ENCODE peak calls at places on chromosomes 11 and 22, in five cellular contexts. One of them, this sample, is unnamed.

GRCh38 chr11:93715797-93716396 is 25.4 kb downstream of the TAF1D start:
- DNase-seq in IMR-90: no peak
- DNase-seq in SK-N-MC: no peak
- DNase-seq in body of pancreas: no peak
- DNase-seq in GM23248: no peak
- DNase-seq in this sample: no peak

GRCh38 chr11:118008271-118008903 is 22.2 kb downstream of the IL10RA start:
- DNase-seq in IMR-90: no peak
- DNase-seq in SK-N-MC: no peak
- DNase-seq in body of pancreas: no peak
- DNase-seq in GM23248: no peak
- DNase-seq in this sample: no peak

GRCh38 chr22:33563568-33563967 is 356.7 kb downstream of the LARGE1 start:
- DNase-seq in IMR-90: no peak
- DNase-seq in SK-N-MC: no peak
- DNase-seq in body of pancreas: no peak
- DNase-seq in GM23248: no peak
- DNase-seq in this sample: no peak

GRCh38 chr11:73141031-73141308 is 1.1 kb downstream of the FCHSD2 start:
- DNase-seq in IMR-90: no peak
- DNase-seq in SK-N-MC: no peak
- DNase-seq in body of pancreas: no peak
- DNase-seq in GM23248: peak; percentile 58
- DNase-seq in this sample: peak; percentile 60

GRCh38 chr11:123510579-123510905 is 80.5 kb downstream of the GRAMD1B start:
- DNase-seq in IMR-90: no peak
- DNase-seq in SK-N-MC: no peak
- DNase-seq in body of pancreas: no peak
- DNase-seq in GM23248: no peak
- DNase-seq in this sample: no peak

GRCh38 chr11:441418-442274 is at the start of gene ANO9:
- DNase-seq in IMR-90: no peak
- DNase-seq in SK-N-MC: no peak
- DNase-seq in body of pancreas: peak; percentile 82
- DNase-seq in GM23248: no peak
- DNase-seq in this sample: no peak

GRCh38 chr11:6418199-6418957 is 516 bp downstream of the APBB1 start:
- DNase-seq in IMR-90: no peak
- DNase-seq in SK-N-MC: no peak
- DNase-seq in body of pancreas: peak; percentile 40
- DNase-seq in GM23248: peak; percentile 46
- DNase-seq in this sample: no peak

GRCh38 chr11:36009469-36009868 is 65.6 kb downstream of the LDLRAD3 start:
- DNase-seq in IMR-90: peak; percentile 68
- DNase-seq in SK-N-MC: no peak
- DNase-seq in body of pancreas: no peak
- DNase-seq in GM23248: peak; percentile 67
- DNase-seq in this sample: no peak

GRCh38 chr11:29780756-29781155 is 236.1 kb downstream of the KCNA4 start:
- DNase-seq in IMR-90: no peak
- DNase-seq in SK-N-MC: no peak
- DNase-seq in body of pancreas: no peak
- DNase-seq in GM23248: peak; percentile 9
- DNase-seq in this sample: peak; percentile 69

GRCh38 chr11:120079750-120080610 is 57.9 kb downstream of the TRIM29 start:
- DNase-seq in IMR-90: no peak
- DNase-seq in SK-N-MC: no peak
- DNase-seq in body of pancreas: no peak
- DNase-seq in GM23248: peak; percentile 39
- DNase-seq in this sample: no peak

GRCh38 chr22:49979587-49980264 is 19.2 kb downstream of the PIM3 start:
- DNase-seq in IMR-90: no peak
- DNase-seq in SK-N-MC: no peak
- DNase-seq in body of pancreas: peak; percentile 43
- DNase-seq in GM23248: peak; percentile 59
- DNase-seq in this sample: no peak

GRCh38 chr11:69834811-69835800 is 15.9 kb upstream of the FGF3 start:
- DNase-seq in IMR-90: no peak
- DNase-seq in SK-N-MC: no peak
- DNase-seq in body of pancreas: no peak
- DNase-seq in GM23248: no peak
- DNase-seq in this sample: no peak

GRCh38 chr22:29769723-29770321 is 2.7 kb downstream of the UQCR10 start:
- DNase-seq in IMR-90: no peak
- DNase-seq in SK-N-MC: no peak
- DNase-seq in body of pancreas: no peak
- DNase-seq in GM23248: no peak
- DNase-seq in this sample: no peak

GRCh38 chr11:15911377-15912044 is 444.8 kb downstream of the SOX6 start:
- DNase-seq in IMR-90: peak; percentile 74
- DNase-seq in SK-N-MC: peak; percentile 74
- DNase-seq in body of pancreas: peak; percentile 35
- DNase-seq in GM23248: no peak
- DNase-seq in this sample: peak; percentile 17

GRCh38 chr11:129457321-129457720 is 81.7 kb downstream of the BARX2 start:
- DNase-seq in IMR-90: no peak
- DNase-seq in SK-N-MC: no peak
- DNase-seq in body of pancreas: no peak
- DNase-seq in GM23248: no peak
- DNase-seq in this sample: no peak

GRCh38 chr22:17952273-17952801 is 72.0 kb downstream of the MICAL3 start:
- DNase-seq in IMR-90: no peak
- DNase-seq in SK-N-MC: no peak
- DNase-seq in body of pancreas: no peak
- DNase-seq in GM23248: no peak
- DNase-seq in this sample: no peak

GRCh38 chr11:128503231-128503991 is 83.9 kb downstream of the ETS1 start:
- DNase-seq in IMR-90: peak; percentile 96
- DNase-seq in SK-N-MC: peak; percentile 30
- DNase-seq in body of pancreas: no peak
- DNase-seq in GM23248: peak; percentile 96
- DNase-seq in this sample: no peak

GRCh38 chr11:120500414-120500936 is 11.1 kb upstream of the GRIK4 start:
- DNase-seq in IMR-90: no peak
- DNase-seq in SK-N-MC: no peak
- DNase-seq in body of pancreas: no peak
- DNase-seq in GM23248: peak; percentile 78
- DNase-seq in this sample: no peak

GRCh38 chr11:111737180-111737876 is 28.9 kb downstream of the PPP2R1B start:
- DNase-seq in IMR-90: no peak
- DNase-seq in SK-N-MC: no peak
- DNase-seq in body of pancreas: no peak
- DNase-seq in GM23248: no peak
- DNase-seq in this sample: no peak

GRCh38 chr22:27133951-27134664 is 476.7 kb downstream of the MIAT start:
- DNase-seq in IMR-90: peak; percentile 86
- DNase-seq in SK-N-MC: no peak
- DNase-seq in body of pancreas: no peak
- DNase-seq in GM23248: peak; percentile 96
- DNase-seq in this sample: no peak

GRCh38 chr11:29352273-29352672 is 664.6 kb downstream of the KCNA4 start:
- DNase-seq in IMR-90: peak; percentile 31
- DNase-seq in SK-N-MC: no peak
- DNase-seq in body of pancreas: no peak
- DNase-seq in GM23248: no peak
- DNase-seq in this sample: no peak

GRCh38 chr22:11598492-11599440 is 3929.2 kb upstream of the OR11H1 start:
- DNase-seq in IMR-90: no peak
- DNase-seq in SK-N-MC: no peak
- DNase-seq in body of pancreas: no peak
- DNase-seq in GM23248: no peak
- DNase-seq in this sample: no peak

GRCh38 chr11:8532475-8532874 is 61.6 kb downstream of the STK33 start:
- DNase-seq in IMR-90: no peak
- DNase-seq in SK-N-MC: no peak
- DNase-seq in body of pancreas: no peak
- DNase-seq in GM23248: no peak
- DNase-seq in this sample: no peak

GRCh38 chr11:102911758-102912481 is 37.1 kb upstream of the MMP12 start:
- DNase-seq in IMR-90: no peak
- DNase-seq in SK-N-MC: no peak
- DNase-seq in body of pancreas: no peak
- DNase-seq in GM23248: no peak
- DNase-seq in this sample: no peak

GRCh38 chr11:121132211-121132976 is 31.4 kb downstream of the TECTA start:
- DNase-seq in IMR-90: no peak
- DNase-seq in SK-N-MC: no peak
- DNase-seq in body of pancreas: no peak
- DNase-seq in GM23248: peak; percentile 42
- DNase-seq in this sample: no peak

GRCh38 chr11:125956371-125956770 is 10.5 kb downstream of the VSIG10L2 start:
- DNase-seq in IMR-90: peak; percentile 7
- DNase-seq in SK-N-MC: no peak
- DNase-seq in body of pancreas: no peak
- DNase-seq in GM23248: peak; percentile 68
- DNase-seq in this sample: no peak

GRCh38 chr11:106872246-106872645 is 146.0 kb downstream of the GUCY1A2 start:
- DNase-seq in IMR-90: no peak
- DNase-seq in SK-N-MC: no peak
- DNase-seq in body of pancreas: no peak
- DNase-seq in GM23248: no peak
- DNase-seq in this sample: no peak

GRCh38 chr22:47370448-47371262 is 608.2 kb downstream of the TBC1D22A start:
- DNase-seq in IMR-90: no peak
- DNase-seq in SK-N-MC: no peak
- DNase-seq in body of pancreas: no peak
- DNase-seq in GM23248: no peak
- DNase-seq in this sample: no peak

GRCh38 chr11:70467196-70468085 is 69.1 kb downstream of the CTTN start:
- DNase-seq in IMR-90: peak; percentile 39
- DNase-seq in SK-N-MC: no peak
- DNase-seq in body of pancreas: peak; percentile 53
- DNase-seq in GM23248: peak; percentile 67
- DNase-seq in this sample: peak; percentile 70

GRCh38 chr22:26893034-26893710 is 235.8 kb downstream of the MIAT start:
- DNase-seq in IMR-90: no peak
- DNase-seq in SK-N-MC: no peak
- DNase-seq in body of pancreas: no peak
- DNase-seq in GM23248: peak; percentile 45
- DNase-seq in this sample: no peak

GRCh38 chr11:61080526-61080925 is 21.8 kb upstream of the CD5 start:
- DNase-seq in IMR-90: no peak
- DNase-seq in SK-N-MC: no peak
- DNase-seq in body of pancreas: no peak
- DNase-seq in GM23248: no peak
- DNase-seq in this sample: no peak

GRCh38 chr11:74325649-74326645 is 14.5 kb upstream of the P4HA3 start:
- DNase-seq in IMR-90: peak; percentile 94
- DNase-seq in SK-N-MC: no peak
- DNase-seq in body of pancreas: peak; percentile 93
- DNase-seq in GM23248: peak; percentile 95
- DNase-seq in this sample: peak; percentile 61

GRCh38 chr11:14378171-14378570 is 19.2 kb upstream of the RRAS2 start:
- DNase-seq in IMR-90: no peak
- DNase-seq in SK-N-MC: no peak
- DNase-seq in body of pancreas: no peak
- DNase-seq in GM23248: no peak
- DNase-seq in this sample: no peak

GRCh38 chr22:42946551-42947198 is 68.3 kb downstream of the PACSIN2 start:
- DNase-seq in IMR-90: no peak
- DNase-seq in SK-N-MC: no peak
- DNase-seq in body of pancreas: no peak
- DNase-seq in GM23248: no peak
- DNase-seq in this sample: no peak

GRCh38 chr22:42947211-42947990 is 67.5 kb downstream of the PACSIN2 start:
- DNase-seq in IMR-90: peak; percentile 41
- DNase-seq in SK-N-MC: no peak
- DNase-seq in body of pancreas: peak; percentile 92
- DNase-seq in GM23248: no peak
- DNase-seq in this sample: no peak

GRCh38 chr22:42949159-42949558 is 65.8 kb downstream of the PACSIN2 start:
- DNase-seq in IMR-90: peak; percentile 69
- DNase-seq in SK-N-MC: no peak
- DNase-seq in body of pancreas: no peak
- DNase-seq in GM23248: peak; percentile 91
- DNase-seq in this sample: no peak

GRCh38 chr22:42950281-42950680 is 64.7 kb downstream of the PACSIN2 start:
- DNase-seq in IMR-90: no peak
- DNase-seq in SK-N-MC: no peak
- DNase-seq in body of pancreas: no peak
- DNase-seq in GM23248: no peak
- DNase-seq in this sample: no peak

GRCh38 chr22:42948205-42948804 is 66.6 kb downstream of the PACSIN2 start:
- DNase-seq in IMR-90: no peak
- DNase-seq in SK-N-MC: no peak
- DNase-seq in body of pancreas: no peak
- DNase-seq in GM23248: no peak
- DNase-seq in this sample: no peak
- H3K27ac ChIP-seq in IMR-90: no peak overlapping the region
- H3K27ac ChIP-seq in SK-N-MC: no peak overlapping the region
- H3K27ac ChIP-seq in body of pancreas: peak overlapping the region; percentile 63
- H3K27ac ChIP-seq in GM23248: peak overlapping the region; percentile 56
- H3K27ac ChIP-seq in this sample: no peak overlapping the region

GRCh38 chr11:133956650-133957633 is at the start of gene IGSF9B:
- DNase-seq in IMR-90: peak; percentile 45
- DNase-seq in SK-N-MC: no peak
- DNase-seq in body of pancreas: peak; percentile 88
- DNase-seq in GM23248: peak; percentile 83
- DNase-seq in this sample: peak; percentile 87
- H3K27ac ChIP-seq in IMR-90: no peak within 1 kb of the TSS
- H3K27ac ChIP-seq in SK-N-MC: no peak within 1 kb of the TSS
- H3K27ac ChIP-seq in body of pancreas: no peak within 1 kb of the TSS
- H3K27ac ChIP-seq in GM23248: no peak within 1 kb of the TSS
- H3K27ac ChIP-seq in this sample: peak within 1 kb of the TSS; percentile 82

DNA sequence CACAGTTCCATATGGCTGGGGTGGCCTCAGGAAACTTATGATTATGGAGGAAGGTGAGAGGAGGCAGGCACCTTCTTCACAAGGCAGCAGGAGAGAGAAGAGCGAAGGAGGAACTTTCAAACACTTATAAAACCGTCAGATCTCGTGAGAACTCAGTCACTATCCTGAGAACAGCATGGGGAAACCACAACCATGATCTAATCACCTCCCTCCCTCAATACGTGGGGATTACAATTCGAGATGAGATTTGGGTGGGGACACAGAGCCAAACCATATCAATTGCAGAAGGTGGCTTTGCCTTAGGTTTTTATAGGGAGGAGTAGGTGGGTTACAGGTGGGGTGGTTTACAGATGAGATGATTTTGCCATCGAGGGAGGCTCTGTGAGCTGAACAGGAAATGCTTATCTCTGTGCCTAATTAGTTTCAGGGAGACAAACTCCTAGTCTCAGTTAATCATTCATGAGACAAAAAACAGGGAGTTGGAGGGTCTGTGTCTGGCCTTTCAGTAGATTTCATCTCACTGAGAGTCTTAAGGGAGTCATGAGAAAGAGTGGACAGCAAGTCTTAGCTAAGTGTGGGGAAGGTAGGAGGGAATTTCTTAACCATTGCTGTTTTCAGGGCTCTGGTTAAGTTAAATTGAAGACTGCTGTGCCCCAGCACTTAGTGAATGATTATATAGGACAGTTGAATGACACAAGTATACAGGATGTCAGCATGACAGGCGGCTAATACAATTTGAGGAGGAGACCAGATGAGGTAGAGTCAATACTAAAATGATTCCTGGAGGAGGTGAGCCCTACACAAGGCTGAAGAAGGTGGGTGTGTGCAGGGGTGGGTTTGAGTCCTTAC is 47.7 kb downstream of the CWC15 start:
- DNase-seq in IMR-90: no peak
- DNase-seq in SK-N-MC: no peak
- DNase-seq in body of pancreas: no peak
- DNase-seq in GM23248: peak; percentile 18
- DNase-seq in this sample: no peak
- H3K27ac ChIP-seq in IMR-90: peak overlapping the region; percentile 73
- H3K27ac ChIP-seq in SK-N-MC: no peak overlapping the region
- H3K27ac ChIP-seq in body of pancreas: peak overlapping the region; percentile 32
- H3K27ac ChIP-seq in GM23248: peak overlapping the region; percentile 88
- H3K27ac ChIP-seq in this sample: no peak overlapping the region

GRCh38 chr11:100574894-100575769 is 112.0 kb upstream of the ARHGAP42 start:
- DNase-seq in IMR-90: peak; percentile 59
- DNase-seq in SK-N-MC: peak; percentile 45
- DNase-seq in body of pancreas: no peak
- DNase-seq in GM23248: peak; percentile 21
- DNase-seq in this sample: no peak
- H3K27ac ChIP-seq in IMR-90: no peak overlapping the region
- H3K27ac ChIP-seq in SK-N-MC: no peak overlapping the region
- H3K27ac ChIP-seq in body of pancreas: no peak overlapping the region
- H3K27ac ChIP-seq in GM23248: no peak overlapping the region
- H3K27ac ChIP-seq in this sample: no peak overlapping the region